ENCODE peak calls at places on chromosomes 5 and 9, in ten cellular contexts. Z is A673; V is CD14-positive monocyte; B is CD4-positive, alpha-beta T cell; A is esophagus muscularis mucosa; N is activated CD4-positive, alpha-beta memory T cell treated with anti-CD3 and anti-CD28 coated beads, Interleukin-2, amount 10 ng/mL, durations not matched to agents 7 days and 5 days; M is activated T-cell treated with anti-CD3 and anti-CD28 coated beads, Interleukin-2, amount 50 U/mL, for 48 hours; G is body of pancreas; E is stimulated activated CD4-positive, alpha-beta T cell treated with anti-CD3 and anti-CD28 coated beads, Interleukin-4, amount 100 ng/mL, for 48 hours; Q is endothelial cell. J is an unnamed sample.

GRCh38 chr9:112532427-112532826 is 45.8 kb downstream of the KIAA1958 start:
- DNase-seq in Z (peak; percentile 68), V (no peak), B (no peak), A (no peak), N (no peak), M (no peak), G (peak; percentile 57), E (no peak), Q (no peak), J (no peak)

GRCh38 chr5:173907686-173908371 is 19.7 kb downstream of the CPEB4 start:
- DNase-seq in Z (no peak), V (no peak), B (no peak), A (no peak), N (no peak), M (no peak), G (no peak), E (no peak), Q (no peak), J (no peak)

GRCh38 chr5:62259699-62260220 is 46.2 kb upstream of the KIF2A start:
- DNase-seq in Z (peak; percentile 15), V (no peak), B (no peak), A (no peak), N (no peak), M (no peak), G (peak; percentile 19), E (no peak), Q (no peak), J (no peak)

GRCh38 chr9:108837530-108837929 is 18.3 kb downstream of the ACTL7B start:
- DNase-seq in Z (no peak), V (no peak), B (no peak), A (no peak), N (no peak), M (no peak), G (no peak), E (no peak), Q (no peak), J (no peak)

GRCh38 chr9:103789686-103790085 is 304.4 kb upstream of the SMC2 start:
- DNase-seq in Z (peak; percentile 3), V (no peak), B (no peak), A (no peak), N (no peak), M (no peak), G (no peak), E (no peak), Q (no peak), J (no peak)

GRCh38 chr5:171957591-171958251 is 48.7 kb downstream of the FBXW11 start:
- DNase-seq in Z (no peak), V (no peak), B (peak; percentile 5), A (no peak), N (peak; percentile 16), M (peak; percentile 73), G (peak; percentile 69), E (peak; percentile 66), Q (no peak), J (peak; percentile 77)

GRCh38 chr9:112093147-112093874 is 81.8 kb downstream of the SUSD1 start:
- DNase-seq in Z (no peak), V (no peak), B (no peak), A (peak; percentile 34), N (no peak), M (no peak), G (no peak), E (no peak), Q (no peak), J (no peak)

GRCh38 chr5:121949885-121950284 is 11.9 kb upstream of the SRFBP1 start:
- DNase-seq in Z (peak; percentile 69), V (no peak), B (no peak), A (no peak), N (no peak), M (no peak), G (peak; percentile 30), E (no peak), Q (peak; percentile 49), J (no peak)

GRCh38 chr5:159441441-159441840 is 111.2 kb upstream of the IL12B start:
- DNase-seq in Z (no peak), V (no peak), B (no peak), A (no peak), N (no peak), M (no peak), G (peak; percentile 9), E (no peak), Q (peak; percentile 41), J (no peak)

GRCh38 chr9:129624947-129625346 is 1.0 kb upstream of the NTMT1 start:
- DNase-seq in Z (no peak), V (no peak), B (peak; percentile 23), A (no peak), N (peak; percentile 40), M (no peak), G (no peak), E (no peak), Q (no peak), J (peak; percentile 35)

GRCh38 chr5:9927106-9927505 is 297.0 kb upstream of the TAS2R1 start:
- DNase-seq in Z (no peak), V (no peak), B (no peak), A (no peak), N (no peak), M (no peak), G (no peak), E (no peak), Q (no peak), J (no peak)

GRCh38 chr5:43227655-43228054 is 35.6 kb downstream of the NIM1K start:
- DNase-seq in Z (peak; percentile 46), V (no peak), B (no peak), A (no peak), N (no peak), M (no peak), G (peak; percentile 17), E (no peak), Q (no peak), J (no peak)

GRCh38 chr9:132214027-132214622 is 52.3 kb downstream of the NTNG2 start:
- DNase-seq in Z (peak; percentile 72), V (no peak), B (no peak), A (peak; percentile 93), N (no peak), M (no peak), G (peak; percentile 90), E (no peak), Q (peak; percentile 44), J (no peak)

GRCh38 chr9:115650768-115651167 is 502.8 kb upstream of the PAPPA start:
- DNase-seq in Z (no peak), V (no peak), B (no peak), A (no peak), N (no peak), M (no peak), G (no peak), E (no peak), Q (no peak), J (no peak)

GRCh38 chr9:136656795-136657611 is 5.7 kb upstream of the EGFL7 start:
- DNase-seq in Z (no peak), V (no peak), B (no peak), A (no peak), N (no peak), M (no peak), G (no peak), E (no peak), Q (no peak), J (no peak)

GRCh38 chr5:109706065-109706464 is 16.3 kb downstream of the MAN2A1 start:
- DNase-seq in Z (no peak), V (no peak), B (no peak), A (no peak), N (no peak), M (no peak), G (no peak), E (no peak), Q (no peak), J (no peak)

GRCh38 chr9:109473329-109473728 is 24.8 kb downstream of the PTPN3 start:
- DNase-seq in Z (no peak), V (no peak), B (no peak), A (no peak), N (no peak), M (no peak), G (peak; percentile 42), E (no peak), Q (no peak), J (no peak)

GRCh38 chr9:89234636-89235035 is 56.0 kb upstream of the SHC3 start:
- DNase-seq in Z (peak; percentile 51), V (no peak), B (peak; percentile 2), A (peak; percentile 37), N (peak; percentile 31), M (peak; percentile 67), G (peak; percentile 17), E (peak; percentile 44), Q (peak; percentile 41), J (peak; percentile 33)

GRCh38 chr5:153147891-153148623 is 342.4 kb upstream of the GRIA1 start:
- DNase-seq in Z (peak; percentile 81), V (no peak), B (no peak), A (no peak), N (no peak), M (no peak), G (peak; percentile 41), E (no peak), Q (peak; percentile 14), J (no peak)

GRCh38 chr9:129884220-129885017 is 49.2 kb downstream of the USP20 start:
- DNase-seq in Z (peak; percentile 97), V (peak; percentile 79), B (peak; percentile 98), A (no peak), N (peak; percentile 98), M (peak; percentile 98), G (peak; percentile 95), E (peak; percentile 97), Q (peak; percentile 82), J (peak; percentile 95)

GRCh38 chr9:94490465-94490864 is 64.4 kb upstream of the PCAT7 start:
- DNase-seq in Z (no peak), V (no peak), B (no peak), A (no peak), N (no peak), M (no peak), G (no peak), E (no peak), Q (peak; percentile 25), J (no peak)

GRCh38 chr9:35226685-35227084 is 64.9 kb downstream of the UNC13B start:
- DNase-seq in Z (no peak), V (no peak), B (no peak), A (no peak), N (no peak), M (no peak), G (no peak), E (no peak), Q (no peak), J (no peak)

GRCh38 chr5:35166043-35166442 is 64.2 kb downstream of the PRLR start:
- DNase-seq in Z (no peak), V (no peak), B (no peak), A (no peak), N (no peak), M (no peak), G (no peak), E (no peak), Q (no peak), J (no peak)

GRCh38 chr9:6788175-6789016 is 30.6 kb downstream of the KDM4C start:
- DNase-seq in Z (peak; percentile 32), V (no peak), B (no peak), A (peak; percentile 86), N (no peak), M (no peak), G (peak; percentile 17), E (no peak), Q (peak; percentile 14), J (no peak)